ENCODE peak calls at places on chromosome 1, in eight cellular contexts. P is AG09319, E is ecto neural progenitor cell, I is trophoblast cell, T is aorta, U is AG10803, L is A549, X is LoVo. Y is an unnamed sample.

GRCh38 chr1:212568978-212569537 is 39.5 kb upstream of the ATF3 start:
- DNase-seq in I (no peak), P (no peak), L (no peak), U (no peak), E (no peak), X (no peak), T (no peak), Y (no peak)

GRCh38 chr1:1603671-1604373 is 3.9 kb upstream of the FNDC10 start:
- DNase-seq in T (no peak), P (no peak), L (no peak), I (no peak), X (no peak), E (peak), U (no peak), Y (no peak)

GRCh38 chr1:17075470-17076255 is 21.8 kb upstream of the SDHB start:
- DNase-seq in I (peak), T (no peak), U (no peak), L (peak), X (peak), E (no peak), P (no peak), Y (no peak)

GRCh38 chr1:227731241-227731677 is 3.8 kb downstream of the JMJD4 start:
- DNase-seq in T (no peak), I (no peak), X (no peak), E (no peak), L (no peak), U (no peak), P (no peak), Y (no peak)

GRCh38 chr1:107138767-107139445 is 1.9 kb upstream of the NTNG1 start:
- DNase-seq in I (no peak), L (no peak), X (no peak), P (no peak), E (no peak), U (peak), T (no peak), Y (no peak)

GRCh38 chr1:235326719-235327558 is 1.0 kb downstream of the ARID4B start:
- DNase-seq in E (peak), L (peak), P (no peak), X (peak), I (peak), U (no peak), T (peak), Y (no peak)

GRCh38 chr1:203520315-203520714 is 26.4 kb downstream of the OPTC start:
- DNase-seq in U (peak), X (no peak), L (peak), E (no peak), T (no peak), P (peak), I (no peak), Y (no peak)

GRCh38 chr1:19062258-19063029 is 106.0 kb upstream of the IFFO2 start:
- DNase-seq in U (no peak), T (no peak), P (no peak), X (peak), I (no peak), E (no peak), L (no peak), Y (no peak)

GRCh38 chr1:110240476-110241210 is 30.5 kb downstream of the KCNC4 start:
- DNase-seq in L (no peak), P (no peak), X (no peak), E (no peak), I (no peak), T (no peak), U (no peak), Y (no peak)

GRCh38 chr1:59638172-59638800 is 176.5 kb upstream of the HOOK1 start:
- DNase-seq in T (no peak), I (peak), L (peak), X (no peak), P (peak), U (peak), E (peak), Y (peak)

GRCh38 chr1:12519708-12520364 is 98.2 kb downstream of the DHRS3 start:
- DNase-seq in P (no peak), T (no peak), I (no peak), L (no peak), X (no peak), U (no peak), E (no peak), Y (no peak)

GRCh38 chr1:19892628-19893168 is 10.5 kb downstream of the OTUD3 start:
- DNase-seq in T (no peak), U (peak), X (no peak), L (no peak), P (no peak), E (no peak), I (no peak), Y (no peak)

GRCh38 chr1:46606255-46606965 is 2.3 kb upstream of the MKNK1 start:
- DNase-seq in I (no peak), L (no peak), P (no peak), T (no peak), X (no peak), U (no peak), E (no peak), Y (no peak)

GRCh38 chr1:196438324-196438723 is 169.9 kb downstream of the KCNT2 start:
- DNase-seq in P (no peak), L (peak), I (no peak), U (no peak), X (no peak), T (no peak), E (no peak), Y (peak)

Y was measured in retinal pigment epithelial cell.